ENCODE peak calls at places on chromosome 19, in four cellular contexts. U is A549, Y is ovary, F is adrenal gland. K is an unnamed sample. For H3K9me3, the result is how much of the 10 kb centered on the place peaks cover.

GRCh38 chr19:14774373-14774772 is 4.0 kb downstream of the ADGRE2 start:
- DNase-seq in F (no peak), Y (no peak), U (no peak), K (no peak)

GRCh38 chr19:3066482-3067049 is 4.3 kb upstream of the TLE5 start:
- DNase-seq in U (no peak), Y (no peak), F (no peak), K (no peak)

GRCh38 chr19:8569066-8569761 is 8.0 kb downstream of the MYO1F start:
- DNase-seq in F (peak), Y (no peak), U (peak), K (no peak)

GRCh38 chr19:7159105-7159933 is 89.8 kb downstream of the ZNF557 start:
- DNase-seq in U (no peak), F (peak), Y (no peak), K (peak)

GRCh38 chr19:48400018-48400742 is 6.7 kb downstream of the GRIN2D start:
- DNase-seq in F (no peak), Y (no peak), U (peak), K (no peak)

GRCh38 chr19:10988380-10988779 is 27.6 kb downstream of the SMARCA4 start:
- DNase-seq in Y (no peak), F (no peak), U (no peak), K (no peak)

GRCh38 chr19:35332817-35333216 is 3.8 kb downstream of the CD22 start:
- DNase-seq in F (no peak), U (no peak), Y (no peak), K (no peak)

GRCh38 chr19:32349724-32350475 is 4.5 kb downstream of the ZNF507 start:
- DNase-seq in U (no peak), F (no peak), Y (no peak), K (no peak)

GRCh38 chr19:29329460-29330134 is 116.6 kb upstream of the UQCRFS1 start:
- DNase-seq in F (no peak), Y (no peak), U (no peak), K (no peak)

GRCh38 chr19:28980236-28980868 is 232.6 kb downstream of the UQCRFS1 start:
- DNase-seq in Y (no peak), F (no peak), U (no peak), K (no peak)

GRCh38 chr19:19657397-19657783 is 6.1 kb downstream of the ATP13A1 start:
- DNase-seq in F (no peak), Y (peak), U (no peak), K (no peak)

GRCh38 chr19:305240-306150 is 14.3 kb upstream of the PLPP2 start:
- DNase-seq in F (no peak), Y (no peak), U (no peak), K (peak)

GRCh38 chr19:19533826-19534225 is 4.2 kb upstream of the CILP2 start:
- DNase-seq in F (no peak), U (no peak), Y (no peak), K (no peak)

GRCh38 chr19:49415102-49415809 is 8.0 kb downstream of the PTH2 start:
- DNase-seq in F (no peak), U (no peak), Y (no peak), K (no peak)

GRCh38 chr19:6343462-6343861 is 10.1 kb upstream of the ACER1 start:
- DNase-seq in F (no peak), U (no peak), Y (no peak), K (no peak)

GRCh38 chr19:10918359-10918758 is 10.1 kb downstream of the YIPF2 start:
- DNase-seq in F (no peak), Y (no peak), U (no peak), K (no peak)

GRCh38 chr19:58350001-58350801 is 3.1 kb downstream of the A1BG start:
- DNase-seq in Y (peak), F (no peak), U (no peak), K (no peak)

GRCh38 chr19:2982983-2983350 is 5.6 kb downstream of the TLE6 start:
- DNase-seq in F (peak), U (no peak), Y (peak), K (peak)

GRCh38 chr19:10227215-10227971 is 3.7 kb downstream of the S1PR2 start:
- DNase-seq in Y (peak), F (no peak), U (no peak), K (peak)

GRCh38 chr19:6056282-6056741 is 54.0 kb downstream of the RFX2 start:
- DNase-seq in U (no peak), F (no peak), Y (no peak), K (peak)

GRCh38 chr19:31179471-31179852 is 169.8 kb downstream of the TSHZ3 start:
- DNase-seq in F (no peak), Y (no peak), U (no peak), K (no peak)

GRCh38 chr19:4589579-4590410 is 30.3 kb upstream of the SEMA6B start:
- DNase-seq in F (no peak), Y (no peak), U (no peak), K (no peak)

GRCh38 chr19:1066748-1067340 is at the start of gene ARHGAP45:
- DNase-seq in Y (no peak), F (no peak), U (no peak), K (no peak)

GRCh38 chr19:10226021-10226375 is 5.1 kb downstream of the S1PR2 start:
- DNase-seq in F (no peak), Y (peak), U (no peak), K (no peak)

GRCh38 chr19:867855-868457 is 8.5 kb downstream of the CFD start:
- DNase-seq in U (no peak), F (no peak), Y (no peak), K (no peak)

GRCh38 chr19:22935151-22935550 is 67.8 kb downstream of the ZNF728 start:
- DNase-seq in F (no peak), U (no peak), Y (no peak), K (no peak)

GRCh38 chr19:8320564-8321066 is 560 bp downstream of the NDUFA7 start:
- DNase-seq in F (no peak), Y (no peak), U (no peak), K (no peak)

GRCh38 chr19:29845576-29846176 is 33.9 kb downstream of the CCNE1 start:
- DNase-seq in Y (no peak), U (peak), F (peak), K (peak)

GRCh38 chr19:29587518-29587986 is 18.5 kb upstream of the POP4 start:
- DNase-seq in F (no peak), Y (no peak), U (no peak), K (no peak)

DNA sequence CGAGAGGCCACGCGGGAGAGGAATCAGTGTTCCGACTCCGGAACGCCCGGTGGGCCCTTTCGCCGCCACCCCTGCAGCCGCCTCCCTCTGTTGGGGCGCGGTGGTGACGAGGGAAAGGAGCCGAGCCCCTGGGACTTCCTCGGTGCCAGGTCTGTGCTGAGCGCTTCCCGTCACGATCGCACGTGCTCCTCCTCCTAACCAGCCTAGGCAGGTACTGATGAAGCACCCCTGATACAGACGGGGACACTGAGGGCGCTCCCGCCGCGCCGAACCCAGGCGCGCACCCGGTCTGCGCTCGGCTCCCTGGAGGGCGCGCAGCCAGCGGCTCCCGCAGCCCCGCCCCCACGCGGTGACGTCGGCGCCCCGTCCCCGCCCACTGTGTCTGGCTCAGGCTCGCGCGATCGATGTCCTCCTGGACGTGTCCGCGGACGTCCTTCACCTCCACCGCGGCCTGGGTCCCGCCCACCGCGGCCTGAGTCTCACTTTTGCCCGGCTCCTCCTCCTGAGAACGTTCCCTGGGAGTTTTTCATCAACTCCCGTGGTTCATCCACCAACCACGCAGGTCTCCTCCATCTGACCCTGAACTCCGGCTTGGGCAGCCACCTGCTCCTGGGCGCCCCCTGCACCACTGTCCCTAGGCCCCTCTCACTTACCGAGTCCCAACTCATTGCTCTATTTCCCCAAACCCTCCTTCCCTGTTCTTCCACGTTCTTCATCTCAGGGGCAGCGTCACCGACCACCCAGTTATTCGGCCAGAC is 2.6 kb upstream of the KLK15 start:
- DNase-seq in U (peak), F (peak), Y (peak), K (peak)
- TF ChIP-seq POLR2A in U (peak), F (peak), Y (no peak), K (no peak)

GRCh38 chr19:55877211-55877610 is 40.9 kb downstream of the NLRP4 start:
- DNase-seq in Y (no peak), U (no peak), F (no peak), K (no peak)

DNA sequence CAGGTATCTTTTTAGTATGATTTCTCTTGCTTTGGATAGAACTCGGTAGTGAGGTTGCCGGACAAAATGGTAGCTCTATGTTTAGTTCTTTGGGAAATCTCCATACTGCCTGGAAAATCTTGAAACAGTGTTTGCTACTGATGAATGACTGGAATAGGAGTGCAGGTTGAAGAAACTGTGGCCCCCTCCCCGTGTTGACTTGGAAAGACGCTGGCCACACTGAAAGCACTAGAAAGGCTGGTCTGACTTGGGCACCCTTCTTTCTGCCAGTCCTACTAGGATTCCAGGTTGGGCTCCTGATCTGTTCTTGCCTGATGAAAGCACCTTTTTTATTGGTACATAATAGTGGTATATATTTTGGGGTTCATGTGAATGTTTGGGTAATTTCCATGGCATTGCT is 46.3 kb downstream of the NLRP4 start:
- DNase-seq in U (no peak), Y (no peak), F (no peak), K (no peak)
- H3K9me3 ChIP-seq in U (under half), Y (under half), F (under half), K (under half)

GRCh38 chr19:54133312-54133956 is 4.1 kb upstream of the CNOT3 start:
- DNase-seq in Y (no peak), U (no peak), F (peak), K (no peak)
- H3K27ac ChIP-seq in Y (no peak), U (no peak), F (no peak), K (no peak)

GRCh38 chr19:18045307-18046013 is 37.5 kb downstream of the ARRDC2 start:
- DNase-seq in U (no peak), F (no peak), Y (no peak), K (no peak)
- TF ChIP-seq POLR2A in U (no peak), F (no peak), Y (no peak), K (no peak)

GRCh38 chr19:50649433-50650391 is at the start of gene C19orf81:
- DNase-seq in Y (no peak), U (peak), F (no peak), K (no peak)

GRCh38 chr19:50648659-50649058 is 586 bp upstream of the C19orf81 start:
- DNase-seq in F (no peak), U (no peak), Y (no peak), K (no peak)

GRCh38 chr19:50647879-50648615 is 1.2 kb upstream of the C19orf81 start:
- DNase-seq in F (no peak), U (no peak), Y (no peak), K (no peak)

GRCh38 chr19:50652722-50653121 is 3.5 kb downstream of the C19orf81 start:
- DNase-seq in U (no peak), Y (no peak), F (no peak), K (no peak)

DNA sequence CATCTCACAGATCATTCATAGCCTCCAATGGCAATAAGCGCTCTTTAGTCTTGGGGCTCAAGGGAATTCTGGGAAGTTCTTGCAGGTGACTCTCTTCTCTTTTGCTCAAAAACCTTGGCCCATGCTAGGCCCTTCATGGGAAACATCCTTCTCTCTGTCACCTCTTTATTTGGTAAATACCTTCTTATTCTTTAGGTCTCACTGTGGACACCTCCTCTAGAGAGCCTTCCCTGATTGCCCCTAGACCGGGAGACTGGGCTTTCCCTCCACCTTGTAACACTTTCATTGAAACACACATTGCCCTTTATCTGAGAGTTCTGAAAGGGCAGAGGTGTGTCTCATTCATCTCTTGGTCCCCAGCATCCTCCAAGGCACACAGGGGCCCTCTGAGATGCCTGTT is 1.9 kb downstream of the C19orf81 start:
- DNase-seq in Y (no peak), F (no peak), U (no peak), K (no peak)
- H3K9me3 ChIP-seq in Y (under half), F (under half), U (under half), K (under half)

DNA sequence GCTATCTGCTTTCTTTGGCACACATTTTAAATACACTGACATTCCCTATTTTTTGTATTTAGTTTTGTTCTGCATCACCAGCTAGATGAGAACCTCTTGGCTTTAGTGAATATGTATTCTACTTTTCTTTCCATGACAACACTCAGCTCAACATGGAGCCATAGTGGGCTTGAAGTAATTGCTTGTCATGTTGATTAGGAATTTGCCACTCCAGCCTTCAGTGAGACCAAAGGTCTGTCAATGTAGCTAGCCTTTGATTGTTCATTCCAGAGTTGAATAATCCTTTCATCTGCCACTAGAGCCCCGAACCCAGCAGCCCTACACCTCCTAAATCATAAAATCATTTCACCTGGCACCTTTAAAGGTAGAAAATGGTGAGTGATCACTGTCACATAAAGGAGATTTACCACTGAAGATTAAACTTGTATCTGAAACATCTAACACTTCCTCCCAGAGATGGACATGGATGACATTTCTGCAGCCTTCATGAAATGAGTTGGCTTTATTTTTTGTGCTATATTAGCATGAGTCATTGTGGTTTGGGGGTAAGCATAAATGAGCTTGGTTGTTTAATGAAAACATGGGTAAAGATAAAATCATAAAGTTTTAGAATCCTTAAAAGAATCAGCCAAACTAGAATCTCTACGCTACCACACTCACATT is 29.2 kb upstream of the GARRE1 start:
- DNase-seq in Y (no peak), U (no peak), F (no peak), K (no peak)
- H3K27ac ChIP-seq in Y (no peak), U (no peak), F (peak), K (no peak)

GRCh38 chr19:17215125-17215971 is at the start of gene USE1:
- DNase-seq in Y (peak), U (peak), F (peak), K (peak)
- TF ChIP-seq POLR2A in Y (peak), U (peak), F (peak), K (peak)

GRCh38 chr19:40025938-40026596 is 29.2 kb downstream of the ZNF546 start:
- DNase-seq in Y (no peak), F (no peak), U (no peak), K (no peak)
- H3K9me3 ChIP-seq in Y (under half), F (under half), U (half or more), K (under half)

DNA sequence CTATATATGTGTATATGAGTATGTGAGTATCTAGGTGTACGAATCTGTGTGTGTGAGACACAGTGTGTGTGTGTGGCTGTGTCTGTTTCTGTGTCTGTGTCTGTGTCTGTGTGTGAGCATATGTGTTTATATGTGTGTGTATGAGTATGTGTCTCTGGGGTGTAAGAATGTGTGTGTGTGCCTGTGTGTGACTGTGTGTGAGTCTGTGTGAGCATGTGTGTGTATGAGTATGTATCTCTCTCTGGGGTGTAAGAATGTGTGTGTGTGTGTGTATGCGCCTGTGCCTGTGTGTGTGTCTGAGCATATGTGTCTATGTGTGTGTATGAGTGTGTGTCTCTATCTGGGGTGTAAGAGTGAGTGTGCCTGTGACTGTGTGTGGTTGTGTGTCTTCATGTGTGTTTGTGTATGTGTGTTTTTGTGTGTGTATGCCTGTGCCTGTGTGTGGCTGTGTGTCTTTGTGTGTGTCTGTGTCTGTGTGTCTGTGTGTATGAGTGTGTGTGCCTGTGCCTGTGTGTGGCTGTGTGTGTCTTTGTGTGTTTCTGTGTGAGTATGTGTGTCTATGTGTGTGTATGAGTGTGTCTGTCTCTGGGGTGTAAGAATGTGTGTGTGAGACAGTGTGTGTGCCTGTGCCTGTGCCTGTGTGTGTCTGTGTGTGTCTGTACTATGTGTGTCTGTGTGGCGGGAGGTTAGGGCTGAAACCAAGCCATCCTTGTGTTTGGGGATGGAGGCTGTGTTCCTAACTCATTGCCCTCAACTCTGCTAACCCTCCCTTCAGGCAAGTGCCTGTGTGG is 11.2 kb downstream of the AXL start:
- DNase-seq in Y (no peak), U (no peak), F (no peak), K (no peak)
- H3K27ac ChIP-seq in Y (no peak), U (no peak), F (no peak), K (no peak)

K was measured in uterus.